ENCODE peak calls at places on chromosome 16, in seven cellular contexts. W, H, T, S, I, B and R are unnamed samples.

GRCh38 chr16:10676284-10676683 is 18.4 kb downstream of the TEKT5 start:
- DNase-seq in W (no peak), H (no peak), T (no peak), S (no peak), I (no peak), B (no peak), R (no peak)

GRCh38 chr16:74718741-74719610 is 18.3 kb upstream of the MLKL start:
- DNase-seq in W (no peak), H (no peak), T (no peak), S (no peak), I (no peak), B (no peak), R (no peak)

GRCh38 chr16:16997349-16997748 is 473.4 kb downstream of the XYLT1 start:
- DNase-seq in W (no peak), H (no peak), T (no peak), S (no peak), I (no peak), B (no peak), R (no peak)

GRCh38 chr16:8474576-8474975 is 115.7 kb downstream of the TMEM114 start:
- DNase-seq in W (no peak), H (no peak), T (no peak), S (no peak), I (no peak), B (peak), R (no peak)

GRCh38 chr16:23155445-23156049 is 6.3 kb upstream of the USP31 start:
- DNase-seq in W (no peak), H (no peak), T (peak), S (no peak), I (no peak), B (no peak), R (no peak)

GRCh38 chr16:56488035-56488434 is 31.8 kb downstream of the BBS2 start:
- DNase-seq in W (no peak), H (no peak), T (no peak), S (no peak), I (no peak), B (no peak), R (no peak)

GRCh38 chr16:24491721-24492120 is 47.6 kb upstream of the RBBP6 start:
- DNase-seq in W (no peak), H (no peak), T (no peak), S (no peak), I (no peak), B (no peak), R (no peak)

GRCh38 chr16:28537076-28537475 is 1.7 kb downstream of the NUPR1 start:
- DNase-seq in W (no peak), H (no peak), T (no peak), S (no peak), I (no peak), B (no peak), R (no peak)

GRCh38 chr16:75929056-75929455 is 202.8 kb upstream of the CPHXL start:
- DNase-seq in W (no peak), H (no peak), T (no peak), S (no peak), I (no peak), B (no peak), R (no peak)

GRCh38 chr16:88503374-88503770 is 50.3 kb downstream of the ZFPM1 start:
- DNase-seq in W (no peak), H (no peak), T (peak), S (no peak), I (no peak), B (no peak), R (no peak)

GRCh38 chr16:56748826-56749225 is 18.9 kb downstream of the NUP93 start:
- DNase-seq in W (no peak), H (no peak), T (no peak), S (no peak), I (no peak), B (no peak), R (no peak)

GRCh38 chr16:12646490-12647274 is 157.0 kb downstream of the CPPED1 start:
- DNase-seq in W (no peak), H (peak), T (peak), S (no peak), I (no peak), B (peak), R (no peak)
- TF ChIP-seq EP300 in W (no peak), H (peak), T (no peak), S (no peak), I (no peak), B (no peak), R (no peak)

DNA sequence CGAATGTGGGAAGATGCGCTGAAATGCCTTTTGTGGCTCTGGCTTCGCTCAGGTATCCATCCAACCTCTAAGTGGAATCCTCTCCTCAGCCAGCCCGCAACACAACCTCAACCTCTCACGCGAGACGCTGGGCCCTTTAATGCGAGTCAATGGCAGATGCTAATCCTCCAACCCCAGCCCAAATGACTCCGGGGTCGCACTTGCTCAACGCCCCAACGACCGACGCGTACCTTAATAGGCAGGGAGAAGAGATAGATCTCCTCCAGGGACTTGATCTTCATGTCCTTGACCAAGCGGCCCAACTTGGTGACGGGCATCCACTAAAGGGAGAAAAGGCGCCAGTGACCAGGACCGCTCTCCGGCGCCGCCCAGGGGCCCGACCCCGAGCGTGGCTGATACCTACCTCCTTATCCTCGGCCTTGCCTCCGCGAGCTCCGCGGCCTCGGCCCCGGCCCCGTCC is 550 bp downstream of the RPS2 start:
- DNase-seq in W (no peak), H (no peak), T (no peak), S (no peak), I (no peak), B (no peak), R (no peak)
- TF ChIP-seq CTCF in W (no peak), H (peak), T (no peak), S (no peak), I (no peak), B (peak), R (peak)

GRCh38 chr16:1548727-1549126 is 15.3 kb downstream of the TMEM204 start:
- DNase-seq in W (no peak), H (no peak), T (no peak), S (no peak), I (no peak), B (no peak), R (no peak)
- TF ChIP-seq EP300 in W (no peak), H (no peak), T (no peak), S (no peak), I (no peak), B (no peak), R (no peak)

DNA sequence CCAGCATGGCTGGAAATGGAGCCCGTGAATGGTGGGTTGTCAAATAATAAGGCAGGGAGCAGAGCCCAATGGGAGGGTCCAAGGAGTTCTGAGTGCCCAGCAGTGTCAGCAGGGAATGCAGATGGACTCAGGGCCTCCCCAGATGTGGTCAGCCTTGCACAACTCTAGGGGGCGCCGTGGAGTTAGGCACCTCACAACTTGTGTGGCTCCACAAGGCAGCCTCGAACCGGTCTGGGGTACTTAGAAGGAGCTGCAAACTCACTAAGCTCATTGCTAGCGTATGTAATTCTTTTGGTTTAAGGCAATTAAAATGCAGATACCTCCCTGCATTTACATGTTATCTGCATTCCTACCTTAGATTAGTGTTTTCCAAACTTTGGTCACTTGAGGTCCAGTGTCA is 18.1 kb downstream of the IRF8 start:
- DNase-seq in W (no peak), H (no peak), T (no peak), S (no peak), I (no peak), B (no peak), R (no peak)
- TF ChIP-seq CTCF in W (no peak), H (no peak), T (no peak), S (no peak), I (no peak), B (peak), R (no peak)

GRCh38 chr16:68844211-68844564 is 857 bp downstream of the TANGO6 start:
- DNase-seq in W (peak), H (no peak), T (no peak), S (no peak), I (no peak), B (peak), R (no peak)

GRCh38 chr16:68848786-68849185 is 5.5 kb downstream of the TANGO6 start:
- DNase-seq in W (no peak), H (no peak), T (no peak), S (no peak), I (no peak), B (no peak), R (no peak)

GRCh38 chr16:68839831-68840230 is 3.5 kb upstream of the TANGO6 start:
- DNase-seq in W (no peak), H (no peak), T (no peak), S (no peak), I (peak), B (no peak), R (no peak)

DNA sequence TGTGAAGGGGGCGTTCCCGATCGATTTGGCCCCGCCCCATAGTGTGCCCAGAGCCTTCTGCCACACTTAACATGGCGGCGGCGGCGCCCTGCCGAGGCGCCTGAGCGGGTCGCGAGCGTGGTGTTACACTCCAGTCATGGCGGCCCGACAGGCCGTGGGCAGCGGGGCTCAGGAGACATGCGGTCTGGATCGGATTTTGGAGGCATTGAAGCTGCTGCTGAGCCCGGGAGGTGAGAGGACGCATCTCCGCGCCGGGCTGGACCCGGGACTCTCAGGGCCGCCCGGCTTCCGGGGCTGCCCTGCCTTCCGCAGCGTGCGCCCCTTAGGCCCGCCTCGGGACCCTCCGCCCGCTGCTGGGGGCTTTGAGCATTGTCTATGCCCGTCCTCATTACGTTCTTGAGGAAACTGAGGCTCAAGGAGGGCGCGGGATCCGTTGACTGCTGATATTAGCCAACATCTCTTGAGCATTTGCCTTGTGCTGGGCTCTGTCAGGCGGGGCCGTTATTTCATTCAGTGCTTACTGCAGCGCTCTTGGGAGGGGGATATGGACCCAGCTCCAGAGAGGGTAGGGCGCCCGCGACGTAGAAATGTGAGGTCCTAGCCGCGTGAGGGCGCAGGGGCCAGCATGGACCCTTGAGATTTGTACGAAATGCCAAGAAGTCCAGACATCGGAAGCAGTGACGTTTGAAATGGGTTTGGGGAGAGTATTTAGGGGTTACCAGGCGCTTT is at the start of gene TANGO6:
- DNase-seq in W (peak), H (peak), T (peak), S (peak), I (peak), B (peak), R (peak)
- TF ChIP-seq EP300 in W (no peak), H (peak), T (no peak), S (no peak), I (no peak), B (no peak), R (no peak)

GRCh38 chr16:85719605-85720318 is 31.0 kb upstream of the GINS2 start:
- DNase-seq in W (no peak), H (no peak), T (no peak), S (no peak), I (no peak), B (no peak), R (no peak)

GRCh38 chr16:85717393-85718152 is 28.8 kb upstream of the GINS2 start:
- DNase-seq in W (peak), H (peak), T (peak), S (peak), I (peak), B (peak), R (no peak)

GRCh38 chr16:85720319-85720637 is 30.6 kb downstream of the C16orf74 start:
- DNase-seq in W (no peak), H (no peak), T (peak), S (no peak), I (no peak), B (no peak), R (no peak)

GRCh38 chr16:85718153-85718477 is 29.4 kb upstream of the GINS2 start:
- DNase-seq in W (no peak), H (no peak), T (no peak), S (no peak), I (no peak), B (no peak), R (no peak)

DNA sequence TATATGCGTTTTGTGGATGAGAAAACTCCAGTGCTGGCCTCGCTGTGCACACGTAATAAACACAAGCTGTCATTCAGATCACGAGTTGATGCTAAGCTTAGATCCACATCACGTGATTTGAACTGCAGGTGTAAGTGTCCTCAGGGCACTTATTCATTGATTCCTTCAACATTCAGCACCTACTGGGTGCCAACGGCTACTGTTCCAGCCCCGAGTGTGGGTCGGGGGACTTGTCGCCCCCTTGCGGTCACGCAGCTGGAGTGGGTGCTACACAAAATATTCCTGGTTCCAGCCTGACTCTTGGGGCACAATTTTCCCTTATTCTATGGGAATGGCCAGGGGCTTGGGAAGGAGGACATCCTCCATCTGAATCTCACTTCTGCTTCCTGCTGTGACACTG is 29.9 kb upstream of the GINS2 start:
- DNase-seq in W (peak), H (no peak), T (peak), S (no peak), I (no peak), B (no peak), R (no peak)
- TF ChIP-seq CTCF in W (peak), H (no peak), T (no peak), S (no peak), I (peak), B (peak), R (peak)

DNA sequence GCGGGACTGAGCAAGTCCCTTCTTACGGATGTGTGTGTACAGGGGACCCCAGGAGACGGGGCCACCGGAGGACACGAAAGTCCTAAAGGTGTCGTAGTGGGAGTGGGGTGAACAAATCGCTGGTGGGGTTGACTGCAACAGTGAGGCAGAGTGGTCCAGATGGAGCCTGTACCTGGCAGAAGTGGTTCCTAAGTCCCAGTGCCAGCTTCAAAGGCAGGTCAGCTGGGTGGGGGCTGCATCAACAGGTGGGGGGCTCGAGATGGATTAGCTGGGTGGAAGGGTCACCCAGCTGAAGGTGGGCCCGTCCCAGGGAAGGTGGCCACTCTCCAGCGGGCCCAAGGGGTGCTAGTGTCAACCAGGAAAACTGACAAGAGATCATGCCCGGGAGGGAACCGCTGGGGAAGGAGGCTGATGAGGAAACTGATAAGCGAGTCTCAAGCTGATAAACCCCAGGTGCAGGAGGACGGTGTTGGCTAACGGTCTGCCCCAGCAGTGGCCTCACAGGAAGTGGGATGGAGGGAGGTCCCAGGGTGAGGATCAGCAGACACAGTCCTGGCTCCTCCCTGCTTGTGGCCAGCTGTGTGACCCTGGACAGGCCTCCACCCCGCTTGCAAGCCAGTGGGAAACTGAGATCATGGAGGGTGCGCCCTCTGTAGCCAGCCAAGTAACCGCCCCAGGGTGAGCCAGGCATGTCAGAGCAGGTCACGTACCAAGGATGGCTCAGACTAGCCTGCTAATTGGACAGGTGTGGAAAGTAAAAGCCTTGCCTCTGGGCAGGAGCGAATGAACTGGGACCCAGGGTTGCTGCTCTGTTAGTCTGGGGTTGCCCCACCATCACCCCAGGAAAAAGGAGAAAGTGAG is 1.0 kb downstream of the ORAI3 start:
- DNase-seq in W (peak), H (peak), T (peak), S (peak), I (peak), B (peak), R (peak)
- TF ChIP-seq EP300 in W (no peak), H (peak), T (no peak), S (no peak), I (no peak), B (no peak), R (no peak)

GRCh38 chr16:71501562-71501961 is 12.4 kb upstream of the ZNF19 start:
- DNase-seq in W (no peak), H (no peak), T (no peak), S (no peak), I (no peak), B (no peak), R (no peak)
- TF ChIP-seq CTCF in W (no peak), H (no peak), T (no peak), S (no peak), I (no peak), B (no peak), R (no peak)

GRCh38 chr16:30350134-30350871 is 4.8 kb downstream of the CD2BP2 start:
- DNase-seq in W (no peak), H (no peak), T (no peak), S (no peak), I (no peak), B (no peak), R (no peak)

GRCh38 chr16:30348113-30348512 is 7.0 kb downstream of the CD2BP2 start:
- DNase-seq in W (no peak), H (no peak), T (no peak), S (no peak), I (no peak), B (no peak), R (no peak)

GRCh38 chr16:30348929-30349328 is 6.2 kb downstream of the CD2BP2 start:
- DNase-seq in W (no peak), H (no peak), T (no peak), S (no peak), I (no peak), B (no peak), R (no peak)

GRCh38 chr16:30351001-30351441 is 4.1 kb downstream of the CD2BP2 start:
- DNase-seq in W (no peak), H (no peak), T (no peak), S (no peak), I (no peak), B (no peak), R (no peak)

DNA sequence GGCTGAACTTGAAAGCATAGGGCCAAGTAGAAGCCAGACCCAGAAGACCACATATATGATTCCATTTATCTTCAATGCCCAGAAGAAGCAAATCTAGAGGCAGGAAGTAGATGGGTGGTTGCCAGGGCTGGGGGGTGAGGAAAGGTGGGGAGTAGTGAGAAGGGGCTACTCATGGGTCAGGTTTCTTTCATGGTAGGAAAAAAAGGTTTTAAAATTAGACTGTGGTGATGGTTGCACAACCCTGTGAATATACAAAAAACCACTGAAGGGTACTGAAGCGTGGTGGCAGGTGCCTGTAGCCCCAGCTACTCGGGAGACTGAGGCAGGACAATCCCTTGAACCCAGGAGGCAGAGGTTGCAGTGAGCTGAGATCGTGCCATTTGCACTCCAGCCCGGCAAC is 5.4 kb downstream of the CD2BP2 start:
- DNase-seq in W (no peak), H (no peak), T (no peak), S (no peak), I (no peak), B (no peak), R (no peak)
- TF ChIP-seq EP300 in W (no peak), H (no peak), T (no peak), S (no peak), I (no peak), B (no peak), R (no peak)

DNA sequence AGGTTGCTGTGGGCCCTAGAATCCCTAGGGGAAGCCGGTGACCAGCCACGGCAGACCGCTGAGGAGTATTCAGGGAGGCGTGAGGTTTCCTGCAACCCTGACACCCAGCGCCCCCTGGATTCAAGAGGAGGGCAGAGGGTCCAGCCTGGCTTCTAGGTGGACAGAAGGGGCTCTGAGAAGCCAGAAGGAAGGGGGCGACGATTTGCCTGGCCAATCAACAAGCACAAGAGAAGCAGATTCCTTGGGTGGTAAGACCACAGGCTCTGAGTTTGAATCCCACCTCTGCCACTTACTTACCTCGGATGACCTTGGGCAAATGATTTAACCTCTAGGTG is 10.4 kb upstream of the GINS2 start:
- DNase-seq in W (no peak), H (no peak), T (no peak), S (no peak), I (no peak), B (no peak), R (no peak)
- TF ChIP-seq CTCF in W (no peak), H (no peak), T (no peak), S (no peak), I (no peak), B (no peak), R (no peak)